ENCODE peak calls at places on chromosome 20, in four cellular contexts. X is K562, F is GM12878, N is HepG2. Z is an unnamed sample.

GRCh38 chr20:18773566-18773965 is 40.0 kb upstream of the SCP2D1 start:
- DNase-seq in X (no peak), F (no peak), N (no peak), Z (no peak)

GRCh38 chr20:38673731-38674177 is 50.5 kb upstream of the SLC32A1 start:
- DNase-seq in X (peak; percentile 60), F (no peak), N (no peak), Z (peak; percentile 34)

GRCh38 chr20:57509665-57510237 is 15.2 kb downstream of the CTCFL start:
- DNase-seq in X (peak; percentile 49), F (no peak), N (peak; percentile 35), Z (peak; percentile 46)

GRCh38 chr20:32792316-32792715 is 27.4 kb upstream of the MAPRE1 start:
- DNase-seq in X (peak; percentile 35), F (peak; percentile 53), N (peak; percentile 75), Z (no peak)

GRCh38 chr20:18506744-18507143 is 996 bp upstream of the SEC23B start:
- DNase-seq in X (no peak), F (no peak), N (no peak), Z (no peak)

GRCh38 chr20:31908016-31908415 is 37.6 kb downstream of the TTLL9 start:
- DNase-seq in X (no peak), F (no peak), N (no peak), Z (no peak)

GRCh38 chr20:32479697-32480140 is 105.4 kb downstream of the NOL4L start:
- DNase-seq in X (no peak), F (no peak), N (no peak), Z (no peak)

GRCh38 chr20:58169441-58169840 is 59.0 kb downstream of the ANKRD60 start:
- DNase-seq in X (no peak), F (no peak), N (no peak), Z (no peak)

GRCh38 chr20:2814587-2815051 is at the start of gene C20orf141:
- DNase-seq in X (no peak), F (no peak), N (no peak), Z (no peak)

GRCh38 chr20:25280051-25280573 is 32.2 kb downstream of the PYGB start:
- DNase-seq in X (no peak), F (no peak), N (no peak), Z (no peak)

GRCh38 chr20:54323227-54323734 is 115.4 kb downstream of the PFDN4 start:
- DNase-seq in X (no peak), F (no peak), N (no peak), Z (no peak)

GRCh38 chr20:53905019-53905847 is 165.2 kb downstream of the BCAS1 start:
- DNase-seq in X (no peak), F (no peak), N (no peak), Z (no peak)

DNA sequence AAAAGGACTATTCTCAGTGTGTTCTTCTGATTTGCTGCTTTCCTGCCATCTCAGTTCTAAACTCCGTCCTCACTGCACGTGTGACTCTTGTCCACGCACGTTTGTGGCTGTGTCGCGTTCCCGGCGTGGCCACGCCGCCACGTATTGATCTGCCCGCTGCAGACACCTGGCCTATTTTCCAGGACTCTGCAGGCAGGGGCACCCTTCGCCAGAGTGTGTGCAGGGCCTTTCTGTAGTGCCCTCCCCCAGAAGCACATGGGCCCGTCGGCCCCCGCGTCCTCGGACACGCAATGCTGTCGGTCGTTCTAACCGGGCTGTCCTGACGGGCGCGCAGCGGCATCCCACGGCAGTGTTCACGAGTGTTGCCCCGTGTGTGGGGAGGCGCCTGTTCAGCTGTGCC is 87.6 kb downstream of the YTHDF1 start:
- DNase-seq in X (no peak), F (no peak), N (no peak), Z (no peak)
- TF ChIP-seq FOXK2 in X (no peak), F (no peak), N (no peak), Z (no peak)

GRCh38 chr20:61525781-61526431 is 273.8 kb downstream of the CDH4 start:
- DNase-seq in X (peak; percentile 82), F (no peak), N (no peak), Z (no peak)
- TF ChIP-seq FOXK2 in X (peak; percentile 65), F (no peak), N (no peak), Z (no peak)

DNA sequence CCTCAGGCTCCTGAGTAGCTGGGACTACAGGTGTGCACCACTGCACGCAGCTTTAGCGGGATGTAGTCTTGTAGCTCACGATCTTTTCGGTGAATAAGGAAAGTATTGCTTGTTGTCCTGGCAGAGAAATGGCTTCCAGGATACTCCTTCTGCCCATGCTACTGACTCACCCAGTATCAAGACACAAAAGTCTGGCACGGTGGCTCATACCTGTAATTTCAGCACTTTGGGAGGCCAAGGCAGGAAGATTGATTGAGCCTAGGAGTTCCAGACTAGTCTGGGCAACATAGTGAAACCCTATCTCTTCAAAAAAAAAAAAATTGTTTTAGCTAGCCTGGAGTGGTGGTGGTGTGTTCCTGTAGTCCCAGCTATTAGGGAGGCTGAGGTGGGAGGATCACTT is 40.9 kb upstream of the B4GALT5 start:
- DNase-seq in X (no peak), F (no peak), N (no peak), Z (no peak)
- TF ChIP-seq FOXK2 in X (no peak), F (no peak), N (no peak), Z (no peak)

GRCh38 chr20:43821795-43822194 is 92.9 kb upstream of the TOX2 start:
- DNase-seq in X (no peak), F (no peak), N (no peak), Z (no peak)

GRCh38 chr20:43827940-43828562 is 86.6 kb upstream of the TOX2 start:
- DNase-seq in X (no peak), F (no peak), N (no peak), Z (no peak)

GRCh38 chr20:43824279-43824678 is 90.4 kb upstream of the TOX2 start:
- DNase-seq in X (no peak), F (no peak), N (no peak), Z (no peak)

GRCh38 chr20:43825635-43826034 is 89.0 kb upstream of the TOX2 start:
- DNase-seq in X (no peak), F (peak; percentile 40), N (no peak), Z (no peak)

DNA sequence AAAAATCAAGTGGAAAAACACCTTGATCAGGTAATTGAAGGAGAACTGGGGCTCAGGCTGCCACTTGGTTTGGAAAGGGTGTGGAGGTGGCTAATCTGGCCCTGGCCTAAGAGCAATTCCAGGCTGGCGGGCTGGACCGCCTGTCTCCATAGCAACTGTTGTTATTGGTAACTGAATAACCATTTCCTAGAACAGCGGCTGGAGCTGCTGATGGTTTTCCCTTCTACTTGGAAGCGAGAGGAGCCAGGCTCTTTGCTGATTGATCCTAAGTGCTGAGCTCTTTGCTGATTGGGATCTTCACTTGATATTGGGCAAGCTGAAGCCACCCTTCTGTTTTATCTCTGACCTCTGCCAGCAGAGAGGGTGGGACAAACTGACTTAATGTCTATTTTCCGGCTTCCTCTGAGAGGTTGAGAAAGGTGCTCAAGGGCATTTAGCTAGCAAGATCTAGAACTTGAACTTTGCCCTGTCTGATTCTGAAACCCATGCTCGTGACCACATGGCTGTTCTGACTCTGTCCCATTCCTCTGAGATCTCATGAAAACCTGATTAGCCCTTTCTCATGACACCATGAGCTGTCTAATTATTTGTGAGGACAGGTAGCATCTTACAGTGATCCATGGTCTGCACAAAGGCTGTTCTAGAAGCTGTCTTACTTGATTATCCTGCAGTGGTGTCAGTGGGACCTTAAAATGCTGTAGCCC is 89.8 kb upstream of the TOX2 start:
- DNase-seq in X (no peak), F (peak; percentile 51), N (peak; percentile 28), Z (no peak)
- TF ChIP-seq FOXK2 in X (no peak), F (no peak), N (no peak), Z (no peak)

DNA sequence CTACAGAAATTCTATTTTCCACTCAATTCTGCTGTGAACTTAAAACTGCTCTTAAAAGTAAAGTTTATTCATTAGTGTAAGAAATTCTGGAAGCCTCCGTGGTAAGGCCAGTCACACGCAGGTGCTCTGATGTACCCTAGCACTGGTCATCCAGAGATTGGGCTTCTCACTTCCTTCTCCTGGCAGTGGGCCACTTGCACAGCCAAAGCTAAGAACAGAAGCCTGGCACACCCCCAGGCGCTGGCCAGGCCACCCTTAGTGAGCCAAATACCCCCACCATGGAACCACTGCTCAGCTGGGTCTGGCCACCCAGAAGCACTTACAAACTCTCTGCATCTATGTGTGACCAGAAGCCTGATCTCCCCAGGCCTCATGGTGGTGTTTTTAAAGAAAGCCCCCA is 35.3 kb upstream of the ARFGEF2 start:
- DNase-seq in X (no peak), F (no peak), N (no peak), Z (no peak)
- TF ChIP-seq FOXK2 in X (no peak), F (no peak), N (no peak), Z (no peak)

DNA sequence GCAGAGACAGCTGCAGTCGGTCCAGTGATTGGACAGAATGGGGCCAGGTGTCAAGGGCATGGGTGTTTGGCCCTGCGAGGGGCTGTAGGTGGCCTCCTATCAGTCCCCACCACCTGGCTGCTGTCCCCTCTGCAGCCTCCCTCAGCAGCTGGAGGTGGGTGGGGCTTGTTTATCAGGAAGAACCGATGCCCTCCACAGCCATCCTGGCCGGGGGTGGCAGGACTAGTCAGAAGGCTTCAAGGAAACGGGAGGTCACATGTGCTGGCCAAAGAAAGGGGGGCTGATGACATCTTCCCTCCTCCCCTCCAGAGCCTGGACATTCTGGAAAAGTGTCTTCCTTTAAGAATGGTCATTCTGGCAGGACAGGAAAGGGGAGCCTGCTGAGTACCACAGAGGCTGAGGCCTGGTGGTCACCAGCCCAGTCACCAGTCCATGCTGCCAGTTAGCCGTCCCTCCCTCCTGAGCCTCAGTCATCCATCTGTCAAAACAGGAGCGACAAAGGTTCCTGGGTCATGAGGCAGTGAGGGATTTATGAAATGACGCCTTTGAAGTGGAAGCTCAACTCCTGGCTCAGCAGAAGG is 4.1 kb downstream of the FAM210B start:
- DNase-seq in X (peak; percentile 96), F (no peak), N (no peak), Z (no peak)
- TF ChIP-seq FOXK2 in X (peak; percentile 97), F (no peak), N (no peak), Z (no peak)

GRCh38 chr20:46070215-46070910 is 19.4 kb downstream of the NCOA5 start:
- DNase-seq in X (no peak), F (no peak), N (no peak), Z (no peak)
- TF ChIP-seq FOXK2 in X (no peak), F (no peak), N (no peak), Z (no peak)

GRCh38 chr20:48906221-48906877 is 15.2 kb upstream of the ARFGEF2 start:
- DNase-seq in X (no peak), F (no peak), N (no peak), Z (no peak)
- TF ChIP-seq FOXK2 in X (no peak), F (no peak), N (no peak), Z (no peak)

GRCh38 chr20:22729616-22730236 is 145.4 kb upstream of the FOXA2 start:
- DNase-seq in X (peak; percentile 11), F (no peak), N (no peak), Z (no peak)
- TF ChIP-seq FOXK2 in X (no peak), F (no peak), N (no peak), Z (no peak)

GRCh38 chr20:11794525-11794924 is 123.2 kb upstream of the BTBD3 start:
- DNase-seq in X (no peak), F (no peak), N (no peak), Z (no peak)

GRCh38 chr20:11790047-11790446 is 127.6 kb upstream of the BTBD3 start:
- DNase-seq in X (no peak), F (no peak), N (no peak), Z (no peak)

GRCh38 chr20:11792229-11792953 is 125.3 kb upstream of the BTBD3 start:
- DNase-seq in X (no peak), F (no peak), N (peak; percentile 54), Z (no peak)

GRCh38 chr20:11796041-11796440 is 121.7 kb upstream of the BTBD3 start:
- DNase-seq in X (no peak), F (no peak), N (no peak), Z (no peak)

GRCh38 chr20:11791316-11792228 is 126.1 kb upstream of the BTBD3 start:
- DNase-seq in X (no peak), F (no peak), N (no peak), Z (peak; percentile 53)
- TF ChIP-seq FOXK2 in X (no peak), F (no peak), N (no peak), Z (no peak)

Z was measured in HEK293T.